ENCODE peak calls at places on chromosomes 2 and 18, in four cellular contexts. S, B, M and Q are unnamed samples.

GRCh38 chr2:197705912-197706838 is 1.0 kb downstream of the MARS2 start:
- DNase-seq in S (no peak), B (no peak), M (no peak), Q (no peak)

GRCh38 chr18:22163432-22163831 is 6.0 kb upstream of the GATA6 start:
- DNase-seq in S (no peak), B (no peak), M (no peak), Q (no peak)

GRCh38 chr2:58614259-58614658 is 373.1 kb upstream of the FANCL start:
- DNase-seq in S (no peak), B (peak; percentile 83), M (no peak), Q (no peak)

GRCh38 chr2:61898810-61899209 is 6.7 kb upstream of the COMMD1 start:
- DNase-seq in S (no peak), B (peak; percentile 21), M (no peak), Q (no peak)

GRCh38 chr2:151379191-151379590 is 21.8 kb downstream of the TNFAIP6 start:
- DNase-seq in S (no peak), B (no peak), M (no peak), Q (no peak)

GRCh38 chr18:23887493-23887892 is 127.1 kb upstream of the TTC39C start:
- DNase-seq in S (no peak), B (peak; percentile 91), M (no peak), Q (no peak)

GRCh38 chr18:3466872-3467271 is 16.9 kb downstream of the TGIF1 start:
- DNase-seq in S (no peak), B (no peak), M (no peak), Q (no peak)

GRCh38 chr2:120446236-120447121 is 100.5 kb downstream of the INHBB start:
- DNase-seq in S (no peak), B (no peak), M (no peak), Q (no peak)

GRCh38 chr2:47056875-47057731 is 98.0 kb downstream of the STPG4 start:
- DNase-seq in S (no peak), B (no peak), M (no peak), Q (no peak)

GRCh38 chr2:46334389-46335345 is 37.5 kb downstream of the EPAS1 start:
- DNase-seq in S (no peak), B (no peak), M (no peak), Q (no peak)

GRCh38 chr2:101002562-101003277 is 631 bp downstream of the RPL31 start:
- DNase-seq in S (no peak), B (no peak), M (no peak), Q (no peak)

GRCh38 chr2:127707890-127708648 is 6.8 kb downstream of the SFT2D3 start:
- DNase-seq in S (no peak), B (no peak), M (no peak), Q (no peak)

GRCh38 chr2:24830351-24830750 is 37.1 kb downstream of the CENPO start:
- DNase-seq in S (no peak), B (no peak), M (no peak), Q (no peak)

GRCh38 chr2:225434014-225434413 is 34.5 kb downstream of the NYAP2 start:
- DNase-seq in S (no peak), B (no peak), M (no peak), Q (no peak)

GRCh38 chr2:85112906-85113625 is 20.1 kb upstream of the TCF7L1 start:
- DNase-seq in S (no peak), B (no peak), M (no peak), Q (no peak)

GRCh38 chr2:159903404-159904126 is 105.6 kb upstream of the CD302 start:
- DNase-seq in S (peak; percentile 75), B (no peak), M (peak; percentile 47), Q (peak; percentile 43)

GRCh38 chr2:240128608-240129144 is 7.4 kb downstream of the COPS9 start:
- DNase-seq in S (no peak), B (no peak), M (no peak), Q (no peak)

GRCh38 chr2:127526940-127527804 is 883 bp upstream of the IWS1 start:
- DNase-seq in S (no peak), B (no peak), M (no peak), Q (no peak)

GRCh38 chr2:216121255-216121654 is 12.1 kb downstream of the XRCC5 start:
- DNase-seq in S (no peak), B (no peak), M (no peak), Q (no peak)

GRCh38 chr18:34838669-34839068 is 128.6 kb downstream of the DTNA start:
- DNase-seq in S (no peak), B (no peak), M (no peak), Q (no peak)

GRCh38 chr2:41910126-41910525 is 137.7 kb upstream of the PKDCC start:
- DNase-seq in S (no peak), B (no peak), M (no peak), Q (no peak)

GRCh38 chr2:42196403-42197267 is 27.5 kb downstream of the EML4 start:
- DNase-seq in S (peak; percentile 52), B (peak; percentile 30), M (no peak), Q (peak; percentile 44)

GRCh38 chr2:108074945-108075344 is 88.6 kb downstream of the SLC5A7 start:
- DNase-seq in S (no peak), B (no peak), M (no peak), Q (no peak)

GRCh38 chr18:79406708-79407107 is 11.0 kb downstream of the NFATC1 start:
- DNase-seq in S (no peak), B (no peak), M (no peak), Q (no peak)

GRCh38 chr18:56977284-56977683 is 169.6 kb upstream of the BOD1L2 start:
- DNase-seq in S (no peak), B (no peak), M (no peak), Q (no peak)

GRCh38 chr2:75276093-75277055 is 77.1 kb upstream of the TACR1 start:
- DNase-seq in S (no peak), B (no peak), M (no peak), Q (no peak)

GRCh38 chr2:33291278-33292013 is 185.0 kb upstream of the RASGRP3 start:
- DNase-seq in S (no peak), B (peak; percentile 61), M (no peak), Q (no peak)

GRCh38 chr2:240925191-240925575 is 19.0 kb downstream of the CROCC2 start:
- DNase-seq in S (no peak), B (no peak), M (no peak), Q (no peak)

GRCh38 chr18:26332991-26333390 is 106.7 kb downstream of the TAF4B start:
- DNase-seq in S (no peak), B (no peak), M (no peak), Q (no peak)

GRCh38 chr2:105121417-105121816 is 83.5 kb downstream of the MRPS9 start:
- DNase-seq in S (no peak), B (no peak), M (no peak), Q (no peak)

GRCh38 chr2:100106460-100106859 is 35.9 kb downstream of the AFF3 start:
- DNase-seq in S (no peak), B (peak; percentile 59), M (no peak), Q (no peak)

GRCh38 chr2:232898592-232899541 is 28.8 kb downstream of the SNORC start:
- DNase-seq in S (no peak), B (no peak), M (no peak), Q (no peak)